ENCODE peak calls at places on chromosome 1, in five cellular contexts. P is RPMI8226, G is tibial nerve, A is M059J, T is adrenal gland. B is an unnamed sample.

GRCh38 chr1:185170291-185170848 is 13.4 kb downstream of the SWT1 start:
- DNase-seq in G (no peak), T (peak), P (peak), A (peak), B (no peak)

GRCh38 chr1:89566761-89567174 is 42.1 kb downstream of the LRRC8B start:
- DNase-seq in G (peak), P (no peak), T (peak), A (no peak), B (no peak)

GRCh38 chr1:26913754-26914619 is at the start of gene NR0B2:
- DNase-seq in G (no peak), P (peak), A (no peak), T (peak), B (no peak)

GRCh38 chr1:193568451-193568985 is 382.1 kb upstream of the B3GALT2 start:
- DNase-seq in P (no peak), T (no peak), G (no peak), A (peak), B (no peak)

GRCh38 chr1:25565188-25565591 is 21.8 kb downstream of the LDLRAP1 start:
- DNase-seq in P (no peak), G (no peak), A (no peak), T (no peak), B (no peak)

GRCh38 chr1:12485231-12486172 is 132.5 kb downstream of the DHRS3 start:
- DNase-seq in A (no peak), G (no peak), P (no peak), T (no peak), B (no peak)

GRCh38 chr1:86487131-86487804 is 18.5 kb downstream of the CLCA1 start:
- DNase-seq in T (no peak), G (peak), A (peak), P (no peak), B (no peak)

GRCh38 chr1:201357211-201357610 is 20.3 kb downstream of the TNNT2 start:
- DNase-seq in G (no peak), T (no peak), A (no peak), P (no peak), B (no peak)

GRCh38 chr1:221241592-221241991 is 362.3 kb downstream of the HLX start:
- DNase-seq in G (no peak), A (peak), P (no peak), T (no peak), B (no peak)

GRCh38 chr1:77511440-77511840 is 171.0 kb downstream of the ZZZ3 start:
- DNase-seq in G (no peak), P (no peak), T (no peak), A (peak), B (no peak)

GRCh38 chr1:15386128-15386824 is 23.4 kb upstream of the EFHD2 start:
- DNase-seq in A (peak), T (no peak), P (no peak), G (no peak), B (no peak)

GRCh38 chr1:9439074-9439761 is 100.0 kb upstream of the SLC25A33 start:
- DNase-seq in P (no peak), T (no peak), A (no peak), G (peak), B (no peak)

B was measured in D721Med.